ENCODE peak calls at places on chromosomes 7 and 10, in ten cellular contexts. J is WTC11, K is endothelial cell, A is MM.1S, M is cardiac muscle cell, H is SK-N-SH, S is pancreas, N is astrocyte of the spinal cord, U is heart right ventricle, V is foreskin keratinocyte. Y is an unnamed sample.

GRCh38 chr10:69941730-69942129 is 110.9 kb upstream of the MACROH2A2 start:
- DNase-seq in N (no peak), M (no peak), U (no peak), J (no peak), H (no peak), V (no peak), K (no peak), S (no peak), A (no peak), Y (no peak)

GRCh38 chr10:17244712-17245365 is 16.8 kb downstream of the VIM start:
- DNase-seq in S (no peak), M (no peak), A (no peak), J (no peak), H (no peak), K (no peak), U (no peak), N (peak), V (no peak), Y (no peak)

GRCh38 chr7:101099969-101100781 is 14.9 kb downstream of the TRIM56 start:
- DNase-seq in N (peak), V (peak), J (peak), M (peak), S (peak), A (peak), H (peak), U (peak), K (no peak), Y (peak)

GRCh38 chr7:351681-352480 is 61.9 kb downstream of the FOXL3 start:
- DNase-seq in S (no peak), V (no peak), A (no peak), H (no peak), M (no peak), U (no peak), N (no peak), K (no peak), J (no peak), Y (no peak)

GRCh38 chr10:29783211-29783947 is 148.6 kb upstream of the SVIL start:
- DNase-seq in S (no peak), A (peak), K (no peak), V (peak), M (no peak), U (no peak), H (no peak), J (no peak), N (no peak), Y (no peak)

GRCh38 chr7:48943279-48943990 is 19.1 kb downstream of the CDC14C start:
- DNase-seq in K (no peak), M (peak), J (no peak), A (no peak), V (no peak), N (no peak), U (no peak), S (no peak), H (no peak), Y (no peak)

GRCh38 chr7:1210321-1210978 is 22.2 kb upstream of the UNCX start:
- DNase-seq in J (no peak), N (no peak), A (no peak), S (no peak), M (peak), U (peak), V (no peak), H (peak), K (no peak), Y (no peak)

GRCh38 chr10:96325719-96326373 is 21.6 kb downstream of the DNTT start:
- DNase-seq in J (no peak), K (no peak), A (no peak), N (no peak), H (no peak), U (no peak), V (peak), M (no peak), S (no peak), Y (no peak)

GRCh38 chr10:103715430-103715829 is 139.9 kb downstream of the SH3PXD2A start:
- DNase-seq in V (peak), U (no peak), H (no peak), A (no peak), N (peak), J (no peak), S (no peak), M (peak), K (no peak), Y (no peak)

GRCh38 chr7:43834463-43835251 is 34.7 kb downstream of the MRPS24 start:
- DNase-seq in H (no peak), J (no peak), U (no peak), K (no peak), A (peak), M (peak), S (no peak), N (peak), V (peak), Y (no peak)

GRCh38 chr7:2934211-2934731 is 90.2 kb upstream of the GNA12 start:
- DNase-seq in A (no peak), H (peak), K (no peak), U (no peak), J (peak), N (peak), V (peak), M (peak), S (no peak), Y (no peak)

GRCh38 chr7:132836746-132837145 is 245.1 kb downstream of the CHCHD3 start:
- DNase-seq in H (no peak), U (no peak), N (peak), A (no peak), M (peak), J (no peak), S (no peak), K (no peak), V (no peak), Y (no peak)

GRCh38 chr7:73893342-73894101 is 32.6 kb downstream of the TMEM270 start:
- DNase-seq in K (no peak), M (no peak), U (no peak), J (no peak), V (no peak), S (no peak), N (peak), H (no peak), A (no peak), Y (peak)

GRCh38 chr7:136884492-136884891 is 16.0 kb downstream of the CHRM2 start:
- DNase-seq in U (no peak), S (no peak), H (no peak), V (no peak), M (no peak), J (no peak), A (no peak), K (no peak), N (no peak), Y (no peak)

GRCh38 chr10:125264752-125265578 is 104.6 kb upstream of the CTBP2 start:
- DNase-seq in A (no peak), M (no peak), V (peak), J (no peak), K (no peak), N (no peak), H (no peak), S (no peak), U (no peak), Y (no peak)

GRCh38 chr10:53886325-53887300 is 914.4 kb downstream of the PCDH15 start:
- DNase-seq in S (no peak), V (no peak), H (no peak), U (no peak), M (no peak), J (no peak), K (no peak), N (no peak), A (no peak), Y (no peak)
- TF ChIP-seq CTCF in S (no peak), V (no peak), H (no peak), U (no peak), M (no peak), J (no peak), K (no peak), N (no peak), A (no peak), Y (no peak)

GRCh38 chr7:158423190-158423555 is 164.4 kb downstream of the PTPRN2 start:
- DNase-seq in A (no peak), V (no peak), M (no peak), N (no peak), U (no peak), J (no peak), H (no peak), S (no peak), K (no peak), Y (no peak)
- TF ChIP-seq CTCF in A (no peak), V (no peak), M (no peak), N (no peak), U (no peak), J (no peak), H (no peak), S (no peak), K (no peak), Y (no peak)

GRCh38 chr7:143323650-143324049 is 7.7 kb downstream of the CLCN1 start:
- DNase-seq in V (no peak), S (no peak), M (no peak), U (no peak), A (no peak), K (no peak), J (no peak), H (no peak), N (no peak), Y (peak)

GRCh38 chr7:143320620-143321019 is 4.7 kb downstream of the CLCN1 start:
- DNase-seq in J (no peak), U (no peak), A (no peak), V (no peak), N (no peak), H (no peak), S (no peak), M (no peak), K (no peak), Y (no peak)

GRCh38 chr7:143322646-143323343 is 6.9 kb downstream of the CLCN1 start:
- DNase-seq in S (no peak), V (no peak), U (peak), M (no peak), A (no peak), J (no peak), K (no peak), H (peak), N (no peak), Y (peak)

GRCh38 chr7:143321242-143321641 is 5.3 kb downstream of the CLCN1 start:
- DNase-seq in V (no peak), S (no peak), J (no peak), U (no peak), K (no peak), N (no peak), A (no peak), M (no peak), H (no peak), Y (no peak)

DNA sequence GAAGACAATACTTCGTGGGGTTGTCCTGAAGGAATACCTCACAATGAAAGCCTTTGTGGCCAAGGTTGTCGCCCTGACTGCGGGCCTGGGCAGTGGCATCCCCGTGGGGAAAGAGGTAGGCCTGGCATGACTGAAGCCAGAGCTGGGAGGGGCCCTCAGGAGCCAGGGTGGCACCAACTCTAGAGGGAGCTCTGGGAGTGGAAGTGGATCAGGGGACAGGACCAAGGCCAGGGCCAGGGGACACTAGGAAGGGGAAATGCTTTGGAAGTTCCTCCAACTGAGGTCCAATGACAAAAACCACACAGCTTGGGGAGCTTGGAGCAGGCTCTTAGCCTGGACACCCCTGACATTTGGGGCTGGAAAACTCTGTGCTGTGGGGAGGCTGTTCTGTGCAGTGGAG is 5.8 kb downstream of the CLCN1 start:
- DNase-seq in K (no peak), V (no peak), A (no peak), S (no peak), M (no peak), U (no peak), N (no peak), J (no peak), H (no peak), Y (no peak)
- TF ChIP-seq CTCF in K (no peak), V (peak), A (peak), S (no peak), M (peak), U (no peak), N (peak), J (no peak), H (no peak), Y (no peak)

GRCh38 chr7:119172043-119172442 is 947.5 kb downstream of the ANKRD7 start:
- DNase-seq in N (no peak), V (no peak), M (no peak), K (no peak), U (no peak), A (no peak), S (no peak), J (no peak), H (no peak), Y (no peak)
- TF ChIP-seq CTCF in N (no peak), V (no peak), M (no peak), K (no peak), U (no peak), A (no peak), S (no peak), J (no peak), H (no peak), Y (no peak)

DNA sequence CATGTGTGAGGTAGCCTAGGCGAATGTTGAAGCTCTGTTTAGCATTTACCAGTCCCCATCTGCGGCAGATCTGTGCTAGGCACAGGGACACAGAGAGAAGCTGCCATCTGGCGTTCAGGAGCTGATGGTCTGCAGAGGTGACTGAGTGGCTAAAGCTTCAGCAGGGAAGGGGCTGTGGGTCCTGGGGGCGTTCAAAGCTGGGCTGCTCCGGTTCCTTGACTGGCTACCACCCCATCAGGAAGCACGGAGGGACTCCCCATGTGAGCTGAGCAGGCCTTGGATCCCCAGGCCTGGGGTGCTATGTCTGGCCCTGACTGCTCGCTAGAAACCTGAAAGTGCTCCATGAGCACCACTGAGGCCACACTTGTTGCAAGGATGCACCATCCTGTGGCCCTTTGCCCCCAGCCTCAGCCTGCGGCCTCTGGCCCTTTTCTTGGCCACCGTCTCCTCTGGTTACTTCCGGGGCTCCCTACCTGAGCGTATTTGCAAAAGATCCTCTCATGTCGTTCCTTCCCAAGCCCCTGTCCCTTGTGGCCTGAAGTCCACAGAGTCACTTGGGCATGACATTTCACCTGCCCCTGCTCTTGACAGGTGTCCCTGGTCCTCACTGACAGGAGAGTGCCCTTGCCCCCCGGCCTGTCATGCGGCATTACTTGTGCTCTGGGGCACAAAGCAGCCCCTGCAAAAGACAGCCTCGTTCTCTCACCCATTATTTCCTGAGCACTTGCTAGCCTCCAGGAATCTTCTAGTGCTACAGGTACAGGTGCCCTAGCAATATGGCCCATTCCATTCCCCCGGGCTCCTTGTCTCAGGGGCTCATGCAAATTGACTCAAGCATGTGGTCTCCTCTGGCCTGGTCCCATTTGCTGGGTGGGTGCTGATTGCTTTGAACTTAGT is 108.1 kb downstream of the GLRX3 start:
- DNase-seq in U (no peak), A (no peak), J (no peak), H (no peak), K (no peak), V (no peak), N (no peak), S (no peak), M (no peak), Y (no peak)
- TF ChIP-seq CTCF in U (no peak), A (no peak), J (no peak), H (no peak), K (no peak), V (no peak), N (no peak), S (no peak), M (no peak), Y (no peak)

GRCh38 chr10:15381420-15381819 is 10.3 kb upstream of the FAM171A1 start:
- DNase-seq in V (no peak), K (no peak), A (no peak), N (no peak), M (no peak), S (no peak), H (no peak), U (no peak), J (no peak), Y (no peak)

GRCh38 chr10:15374561-15374960 is 3.5 kb upstream of the FAM171A1 start:
- DNase-seq in V (no peak), J (no peak), M (no peak), K (no peak), H (no peak), A (no peak), N (no peak), U (no peak), S (no peak), Y (no peak)

GRCh38 chr10:15379043-15379442 is 8.0 kb upstream of the FAM171A1 start:
- DNase-seq in V (no peak), J (no peak), H (no peak), S (no peak), K (no peak), U (no peak), M (no peak), A (no peak), N (no peak), Y (no peak)

GRCh38 chr10:15374156-15374555 is 3.1 kb upstream of the FAM171A1 start:
- DNase-seq in N (no peak), A (peak), U (no peak), V (no peak), K (no peak), S (no peak), H (no peak), J (no peak), M (no peak), Y (no peak)

GRCh38 chr10:15378569-15378968 is 7.5 kb upstream of the FAM171A1 start:
- DNase-seq in K (no peak), N (no peak), U (no peak), S (no peak), H (no peak), V (no peak), A (no peak), M (no peak), J (peak), Y (no peak)
- TF ChIP-seq CTCF in K (no peak), N (no peak), U (no peak), S (no peak), H (no peak), V (no peak), A (no peak), M (peak), J (no peak), Y (no peak)

GRCh38 chr10:63887026-63887589 is 365.9 kb downstream of the REEP3 start:
- DNase-seq in N (no peak), H (no peak), K (peak), J (peak), V (no peak), A (no peak), M (peak), S (peak), U (no peak), Y (peak)
- TF ChIP-seq CTCF in N (peak), H (no peak), K (no peak), J (peak), V (peak), A (no peak), M (peak), S (no peak), U (no peak), Y (peak)

GRCh38 chr7:11557627-11558026 is 274.4 kb downstream of the THSD7A start:
- DNase-seq in S (no peak), A (peak), V (peak), J (peak), H (no peak), N (no peak), K (peak), U (no peak), M (peak), Y (no peak)
- TF ChIP-seq CTCF in S (no peak), A (peak), V (peak), J (peak), H (peak), N (peak), K (peak), U (no peak), M (peak), Y (peak)

GRCh38 chr7:28758186-28758585 is 199.9 kb downstream of the TRIL start:
- DNase-seq in A (no peak), K (no peak), V (no peak), J (no peak), S (no peak), U (no peak), H (no peak), N (no peak), M (no peak), Y (no peak)

GRCh38 chr7:28755255-28755654 is 202.9 kb downstream of the TRIL start:
- DNase-seq in N (peak), M (peak), H (no peak), J (no peak), A (no peak), V (no peak), U (no peak), S (no peak), K (no peak), Y (no peak)

GRCh38 chr7:28749673-28750072 is 208.5 kb downstream of the TRIL start:
- DNase-seq in K (no peak), U (no peak), S (no peak), H (no peak), J (no peak), N (no peak), M (peak), V (no peak), A (no peak), Y (no peak)

GRCh38 chr7:28750981-28751380 is 207.1 kb downstream of the TRIL start:
- DNase-seq in S (no peak), N (no peak), H (no peak), K (no peak), V (no peak), U (no peak), A (no peak), J (no peak), M (no peak), Y (no peak)

GRCh38 chr7:28754027-28754426 is 204.1 kb downstream of the TRIL start:
- DNase-seq in S (no peak), J (no peak), U (no peak), M (peak), H (no peak), K (no peak), A (no peak), N (peak), V (no peak), Y (peak)
- TF ChIP-seq CTCF in S (no peak), J (no peak), U (no peak), M (peak), H (peak), K (no peak), A (peak), N (peak), V (no peak), Y (no peak)

Y was measured in glutamatergic neuron.